ENCODE peak calls at places on chromosomes 4 and X, in eight cellular contexts. C is GM12864, T is psoas muscle, H is body of pancreas, J is choroid plexus epithelial cell, R is PC-3, B is kidney, I is H7. A is an unnamed sample.
A peak's percentile ranks its signal among the peaks of the same experiment; 100 is the strongest.

GRCh38 chrX:109974906-109975655 is 27.8 kb upstream of the TMEM164 start:
- DNase-seq in R (peak; percentile 3), J (peak; percentile 45), T (no peak), H (no peak), B (no peak), I (no peak), C (no peak), A (peak; percentile 22)

GRCh38 chr4:152045397-152045780 is 284.6 kb upstream of the GATB start:
- DNase-seq in C (no peak), I (no peak), B (no peak), H (no peak), T (no peak), R (no peak), J (no peak), A (no peak)

GRCh38 chr4:68693325-68694075 is 23.0 kb upstream of the UGT2B15 start:
- DNase-seq in B (no peak), H (no peak), J (no peak), I (no peak), R (no peak), C (no peak), T (no peak), A (no peak)

GRCh38 chrX:100643943-100644587 is at the start of gene SRPX2:
- DNase-seq in C (no peak), I (no peak), H (peak; percentile 34), J (peak; percentile 90), B (no peak), T (peak; percentile 68), R (peak; percentile 88), A (peak; percentile 93)

GRCh38 chr4:88831063-88831462 is 133.4 kb upstream of the NAP1L5 start:
- DNase-seq in B (no peak), C (no peak), R (no peak), H (no peak), I (no peak), J (no peak), T (no peak), A (no peak)

GRCh38 chr4:81807927-81808672 is 336.4 kb upstream of the RASGEF1B start:
- DNase-seq in C (no peak), J (no peak), H (no peak), T (no peak), B (no peak), I (no peak), R (peak; percentile 39), A (no peak)

GRCh38 chrX:153055827-153056748 is at the start of gene PNMA3:
- DNase-seq in R (no peak), C (no peak), B (peak; percentile 73), I (peak; percentile 79), J (no peak), T (peak; percentile 51), H (no peak), A (no peak)

GRCh38 chr4:7647932-7648812 is 213.4 kb upstream of the PSAPL1 start:
- DNase-seq in I (no peak), H (peak; percentile 61), T (peak; percentile 43), C (no peak), R (peak; percentile 52), B (peak; percentile 71), J (peak; percentile 55), A (peak; percentile 91)

GRCh38 chr4:95532305-95532704 is 16.5 kb downstream of the UNC5C start:
- DNase-seq in J (no peak), R (no peak), H (no peak), I (no peak), T (no peak), B (no peak), C (no peak), A (no peak)

GRCh38 chr4:78584863-78585576 is 33.5 kb downstream of the ANXA3 start:
- DNase-seq in T (no peak), I (no peak), B (no peak), R (no peak), C (no peak), H (no peak), J (peak; percentile 37), A (peak; percentile 15)

GRCh38 chrX:106415276-106415895 is 196.4 kb upstream of the RADX start:
- DNase-seq in R (peak; percentile 50), C (no peak), H (peak; percentile 10), T (no peak), J (peak; percentile 50), I (peak; percentile 34), B (no peak), A (peak; percentile 3)

GRCh38 chr4:56408978-56409377 is 21.7 kb upstream of the AASDH start:
- DNase-seq in H (no peak), T (no peak), B (no peak), R (no peak), I (no peak), C (no peak), J (no peak), A (no peak)

GRCh38 chrX:135436456-135436855 is 14.7 kb downstream of the SMIM10L2A start:
- DNase-seq in J (no peak), R (no peak), T (no peak), H (no peak), B (peak; percentile 59), I (peak; percentile 36), C (no peak), A (no peak)

GRCh38 chrX:44872817-44873414 is at the start of gene KDM6A:
- DNase-seq in T (peak; percentile 100), C (peak; percentile 85), H (peak; percentile 98), J (peak; percentile 96), B (peak; percentile 100), I (peak; percentile 95), R (peak; percentile 95), A (peak; percentile 95)

GRCh38 chrX:44873415-44874270 is 655 bp downstream of the KDM6A start:
- DNase-seq in C (no peak), B (peak; percentile 90), J (peak; percentile 45), R (peak; percentile 29), H (peak; percentile 42), I (peak; percentile 45), T (peak; percentile 83), A (peak; percentile 51)

GRCh38 chrX:44874481-44875184 is 1.6 kb downstream of the KDM6A start:
- DNase-seq in T (no peak), B (no peak), C (no peak), H (peak; percentile 9), R (peak; percentile 38), J (peak; percentile 27), I (peak; percentile 57), A (peak; percentile 65)

GRCh38 chrX:44872319-44872816 is 620 bp upstream of the KDM6A start:
- DNase-seq in J (peak; percentile 14), H (peak; percentile 36), T (no peak), C (no peak), R (peak; percentile 24), I (peak; percentile 74), B (peak; percentile 89), A (peak; percentile 42)

GRCh38 chrX:44871114-44871645 is 1.8 kb upstream of the KDM6A start:
- DNase-seq in H (peak; percentile 15), T (no peak), I (no peak), C (no peak), R (peak; percentile 39), J (no peak), B (peak; percentile 77), A (peak; percentile 30)
- H3K4me3 ChIP-seq in H (no peak overlapping the region), T (peak overlapping the region; percentile 88), I (peak overlapping the region; percentile 69), C (peak overlapping the region; percentile 79), R (peak overlapping the region; percentile 87), J (peak overlapping the region; percentile 71), B (peak overlapping the region; percentile 62), A (peak overlapping the region; percentile 90)

GRCh38 chrX:20456971-20457370 is 190.3 kb upstream of the RPS6KA3 start:
- DNase-seq in J (no peak), I (no peak), B (no peak), T (no peak), R (no peak), C (no peak), H (no peak), A (no peak)

GRCh38 chrX:20454117-20454516 is 187.4 kb upstream of the RPS6KA3 start:
- DNase-seq in T (no peak), I (no peak), H (no peak), B (no peak), C (no peak), R (peak; percentile 33), J (peak; percentile 5), A (peak; percentile 49)

GRCh38 chrX:20452487-20452886 is 185.8 kb upstream of the RPS6KA3 start:
- DNase-seq in C (no peak), T (no peak), R (no peak), J (no peak), B (no peak), H (no peak), I (no peak), A (no peak)

GRCh38 chrX:20451936-20452335 is 185.2 kb upstream of the RPS6KA3 start:
- DNase-seq in R (no peak), I (no peak), B (no peak), H (no peak), J (no peak), T (no peak), C (no peak), A (no peak)

GRCh38 chrX:20455001-20455400 is 188.3 kb upstream of the RPS6KA3 start:
- DNase-seq in H (no peak), B (no peak), T (no peak), C (no peak), I (no peak), J (peak; percentile 6), R (no peak), A (no peak)
- H3K4me3 ChIP-seq in H (no peak overlapping the region), B (no peak overlapping the region), T (no peak overlapping the region), C (no peak overlapping the region), I (no peak overlapping the region), J (no peak overlapping the region), R (no peak overlapping the region), A (no peak overlapping the region)

GRCh38 chr4:122978109-122978508 is 55.7 kb upstream of the NUDT6 start:
- DNase-seq in I (no peak), H (no peak), B (no peak), T (no peak), R (no peak), J (no peak), C (no peak), A (no peak)

GRCh38 chr4:122980860-122981259 is 58.5 kb upstream of the NUDT6 start:
- DNase-seq in T (no peak), H (no peak), R (no peak), C (no peak), J (peak; percentile 30), I (no peak), B (no peak), A (no peak)

GRCh38 chr4:122976111-122976510 is 53.7 kb upstream of the NUDT6 start:
- DNase-seq in B (no peak), T (no peak), R (no peak), H (no peak), J (no peak), I (no peak), C (no peak), A (no peak)

GRCh38 chr4:122977103-122977502 is 54.7 kb upstream of the NUDT6 start:
- DNase-seq in C (no peak), R (no peak), H (no peak), I (no peak), B (no peak), T (no peak), J (no peak), A (no peak)

DNA sequence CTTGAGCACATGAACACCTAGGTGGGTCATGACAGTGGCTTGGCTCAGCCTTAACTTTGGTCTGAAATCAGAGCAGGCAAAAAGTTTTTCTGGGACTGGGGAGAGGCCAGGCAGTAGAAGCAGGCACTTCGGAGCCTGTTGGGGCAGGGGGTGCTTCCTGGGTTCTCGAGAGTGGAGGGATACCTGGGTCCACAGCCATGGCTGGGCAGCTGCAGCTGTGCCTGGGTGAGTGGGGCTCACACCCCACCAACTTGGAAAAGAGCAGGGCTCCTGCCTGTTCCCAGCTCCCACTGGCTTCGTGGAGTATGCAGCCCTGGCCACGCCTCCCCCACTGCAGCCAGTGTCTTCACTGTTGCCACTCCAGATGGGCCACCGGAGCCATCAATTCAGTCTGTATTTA is 56.4 kb upstream of the NUDT6 start:
- DNase-seq in H (no peak), T (no peak), J (no peak), I (no peak), C (no peak), B (no peak), R (no peak), A (no peak)
- H3K4me3 ChIP-seq in H (no peak overlapping the region), T (no peak overlapping the region), J (no peak overlapping the region), I (no peak overlapping the region), C (no peak overlapping the region), B (no peak overlapping the region), R (no peak overlapping the region), A (no peak overlapping the region)

GRCh38 chr4:83112239-83112638 is 2.3 kb downstream of the PLAC8 start:
- DNase-seq in B (no peak), R (no peak), T (no peak), H (no peak), J (no peak), I (no peak), C (peak; percentile 75), A (no peak)
- H3K4me3 ChIP-seq in B (no peak overlapping the region), R (no peak overlapping the region), T (no peak overlapping the region), H (no peak overlapping the region), J (no peak overlapping the region), I (no peak overlapping the region), C (peak overlapping the region; percentile 53), A (no peak overlapping the region)